ENCODE peak calls at places on chromosome 6, in seven cellular contexts. U, P, V, N, B, E and R are unnamed samples.

GRCh38 chr6:15628499-15629131 is 34.2 kb downstream of the DTNBP1 start:
- DNase-seq in U (no peak), P (no peak), V (no peak), N (no peak), B (no peak), E (peak), R (no peak)

GRCh38 chr6:45420083-45420908 is 42.6 kb upstream of the SUPT3H start:
- DNase-seq in U (peak), P (no peak), V (no peak), N (peak), B (no peak), E (peak), R (no peak)

GRCh38 chr6:70166088-70166958 is 136.6 kb downstream of the COL9A1 start:
- DNase-seq in U (peak), P (no peak), V (peak), N (no peak), B (peak), E (peak), R (no peak)

GRCh38 chr6:6721606-6722005 is 133.1 kb downstream of the LY86 start:
- DNase-seq in U (no peak), P (no peak), V (no peak), N (no peak), B (no peak), E (no peak), R (no peak)

GRCh38 chr6:135144678-135145508 is 36.2 kb upstream of the MYB start:
- DNase-seq in U (peak), P (no peak), V (peak), N (no peak), B (no peak), E (no peak), R (no peak)

GRCh38 chr6:164478426-164478825 is 831.0 kb downstream of the C6orf118 start:
- DNase-seq in U (no peak), P (no peak), V (no peak), N (no peak), B (no peak), E (no peak), R (no peak)

GRCh38 chr6:146103416-146104072 is 74.7 kb downstream of the GRM1 start:
- DNase-seq in U (no peak), P (no peak), V (no peak), N (no peak), B (no peak), E (no peak), R (no peak)

GRCh38 chr6:168655462-168656152 is 214.6 kb downstream of the SMOC2 start:
- DNase-seq in U (no peak), P (no peak), V (no peak), N (no peak), B (no peak), E (no peak), R (no peak)

GRCh38 chr6:140434761-140435160 is 1060.3 kb upstream of the CITED2 start:
- DNase-seq in U (no peak), P (no peak), V (no peak), N (no peak), B (no peak), E (no peak), R (no peak)

GRCh38 chr6:150301871-150302800 is 66.7 kb upstream of the IYD start:
- DNase-seq in U (no peak), P (no peak), V (peak), N (no peak), B (no peak), E (no peak), R (no peak)

GRCh38 chr6:161444966-161445799 is 171.3 kb upstream of the AGPAT4 start:
- DNase-seq in U (no peak), P (no peak), V (no peak), N (no peak), B (no peak), E (no peak), R (no peak)

GRCh38 chr6:10424005-10424404 is 9.1 kb upstream of the TFAP2A start:
- DNase-seq in U (no peak), P (no peak), V (no peak), N (no peak), B (no peak), E (no peak), R (no peak)